ENCODE peak calls at places on chromosomes 2 and 18, in eight cellular contexts. Z, N, C, E, I, L, H and Y are unnamed samples.

GRCh38 chr18:71131918-71132317 is 843.1 kb downstream of the SOCS6 start:
- DNase-seq in H (no peak), L (no peak), I (no peak), N (no peak), E (no peak), Z (no peak), C (no peak), Y (no peak)

GRCh38 chr2:84925336-84925723 is 19.9 kb downstream of the TMSB10 start:
- DNase-seq in L (peak; percentile 50), H (no peak), E (no peak), I (no peak), N (no peak), Z (no peak), C (no peak), Y (no peak)

GRCh38 chr2:99504844-99505584 is 15.2 kb upstream of the REV1 start:
- DNase-seq in E (no peak), N (no peak), L (no peak), H (no peak), Z (no peak), C (no peak), I (no peak), Y (no peak)

GRCh38 chr2:235212501-235212900 is 260.7 kb downstream of the SH3BP4 start:
- DNase-seq in L (no peak), H (no peak), N (no peak), E (no peak), I (no peak), C (no peak), Z (no peak), Y (no peak)

GRCh38 chr2:10028988-10029874 is 14.1 kb upstream of the KLF11 start:
- DNase-seq in C (peak; percentile 88), N (no peak), L (no peak), Z (peak; percentile 49), I (peak; percentile 60), H (peak; percentile 94), E (peak; percentile 59), Y (peak; percentile 75)

GRCh38 chr2:219597552-219598307 is at the start of gene STK11IP:
- DNase-seq in I (peak; percentile 90), L (peak; percentile 99), E (peak; percentile 97), C (peak; percentile 97), H (peak; percentile 97), N (peak; percentile 96), Z (peak; percentile 98), Y (peak; percentile 98)

GRCh38 chr2:121080013-121080772 is 204.8 kb downstream of the TFCP2L1 start:
- DNase-seq in I (no peak), Z (peak; percentile 47), C (no peak), N (peak; percentile 34), L (no peak), E (peak; percentile 76), H (peak; percentile 70), Y (peak; percentile 52)

GRCh38 chr2:217832987-217833386 is 169.8 kb downstream of the TNS1 start:
- DNase-seq in C (peak; percentile 38), Z (no peak), I (no peak), L (no peak), E (no peak), N (no peak), H (no peak), Y (no peak)

GRCh38 chr2:1698188-1698945 is 45.9 kb downstream of the PXDN start:
- DNase-seq in N (no peak), I (no peak), C (no peak), E (no peak), L (no peak), H (no peak), Z (no peak), Y (peak; percentile 21)

GRCh38 chr18:46329736-46330246 is 225.6 kb downstream of the HAUS1 start:
- DNase-seq in I (no peak), N (no peak), L (no peak), E (no peak), Z (no peak), C (no peak), H (no peak), Y (no peak)

DNA sequence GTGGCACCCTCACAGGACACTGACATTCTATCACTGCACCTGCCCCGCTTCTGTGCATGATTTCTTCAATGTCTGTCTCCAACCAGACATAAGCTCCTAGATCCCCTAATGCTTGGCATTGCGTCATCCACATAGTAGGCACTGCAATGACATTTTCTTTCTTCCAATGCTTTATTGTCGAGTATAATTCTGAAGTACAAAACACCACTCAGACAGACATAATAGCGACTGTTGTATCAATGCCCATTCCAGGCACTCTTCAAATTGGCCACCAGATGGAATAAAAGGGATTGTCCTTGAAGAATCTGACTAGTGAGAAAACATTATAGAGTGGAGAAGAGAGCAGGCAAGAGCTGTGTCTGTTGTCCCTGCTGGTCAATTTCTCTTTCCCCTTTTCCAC is 89.0 kb downstream of the LPIN1 start:
- DNase-seq in H (no peak), L (no peak), C (no peak), I (no peak), E (no peak), N (no peak), Z (no peak), Y (peak; percentile 25)
- TF ChIP-seq CTCF in H (no peak), L (no peak), C (no peak), I (no peak), E (no peak), N (no peak), Z (peak; percentile 28), Y (peak; percentile 42)

DNA sequence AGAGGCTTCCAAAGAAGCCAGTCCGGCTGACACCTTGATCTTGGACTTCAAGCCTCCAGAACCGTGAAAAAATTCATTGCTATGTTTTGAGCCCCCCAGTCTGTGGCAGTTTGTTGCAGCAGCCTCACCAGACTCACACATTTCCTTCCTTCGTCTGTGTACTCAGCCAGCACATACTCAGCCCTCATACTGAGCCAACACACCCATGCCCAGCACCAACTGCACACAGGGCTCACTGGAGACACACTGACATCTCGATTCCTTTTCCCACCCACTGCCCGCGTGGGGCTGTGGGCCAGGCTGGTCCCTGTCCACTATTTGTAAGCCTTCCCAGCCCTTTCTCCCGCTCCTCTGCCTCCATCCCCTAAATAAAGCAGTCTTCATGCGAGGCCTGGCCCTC is 24.1 kb upstream of the NMUR1 start:
- DNase-seq in C (no peak), I (no peak), E (no peak), L (no peak), H (no peak), N (no peak), Z (no peak), Y (no peak)
- H3K4me3 ChIP-seq in C (peak overlapping the region; percentile 40), I (no peak overlapping the region), E (no peak overlapping the region), L (peak overlapping the region; percentile 21), H (no peak overlapping the region), N (peak overlapping the region; percentile 6), Z (no peak overlapping the region), Y (peak overlapping the region; percentile 11)

GRCh38 chr2:224062481-224063307 is 23.6 kb upstream of the SERPINE2 start:
- DNase-seq in N (no peak), C (no peak), E (no peak), L (no peak), Z (no peak), H (no peak), I (no peak), Y (no peak)
- TF ChIP-seq CTCF in N (no peak), C (no peak), E (peak; percentile 24), L (no peak), Z (no peak), H (no peak), I (no peak), Y (no peak)

GRCh38 chr18:45173327-45173726 is 441.9 kb upstream of the SLC14A2 start:
- DNase-seq in N (no peak), Z (no peak), H (no peak), I (no peak), L (no peak), E (no peak), C (no peak), Y (no peak)
- H3K4me3 ChIP-seq in N (no peak overlapping the region), Z (no peak overlapping the region), H (no peak overlapping the region), I (no peak overlapping the region), L (no peak overlapping the region), E (no peak overlapping the region), C (no peak overlapping the region), Y (no peak overlapping the region)

DNA sequence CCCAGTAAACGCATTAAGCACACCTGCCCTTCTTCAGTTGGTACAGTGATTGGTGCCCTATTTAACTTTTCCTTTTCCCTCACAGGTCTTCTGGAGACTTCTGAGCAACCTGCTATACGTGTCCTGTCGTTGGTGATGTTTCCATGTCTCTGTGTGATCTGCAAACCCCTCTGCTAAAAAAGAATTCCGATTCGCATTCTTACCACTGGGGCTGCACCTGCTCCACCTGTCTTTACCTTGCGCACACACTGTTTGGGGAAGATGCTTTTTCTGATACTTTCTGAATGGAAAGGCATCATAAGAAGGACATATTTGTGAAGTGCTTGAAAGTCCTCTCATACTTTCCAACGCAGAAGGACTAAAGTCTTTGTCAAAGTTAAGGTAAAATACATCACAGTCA is 323.9 kb upstream of the SOX11 start:
- DNase-seq in I (no peak), E (peak; percentile 20), Z (no peak), H (no peak), C (no peak), N (no peak), L (no peak), Y (no peak)
- TF ChIP-seq CTCF in I (no peak), E (peak; percentile 49), Z (no peak), H (no peak), C (no peak), N (no peak), L (no peak), Y (no peak)

GRCh38 chr2:73827018-73827417 is 1.7 kb upstream of the STAMBP start:
- DNase-seq in N (peak; percentile 51), E (no peak), Z (peak; percentile 59), I (no peak), C (no peak), H (peak; percentile 45), L (no peak), Y (peak; percentile 78)

GRCh38 chr2:73827660-73828388 is 937 bp upstream of the STAMBP start:
- DNase-seq in H (no peak), E (no peak), Z (no peak), I (no peak), C (no peak), N (no peak), L (no peak), Y (no peak)

GRCh38 chr2:73830871-73831401 is 2.2 kb downstream of the STAMBP start:
- DNase-seq in N (peak; percentile 91), I (peak; percentile 24), H (no peak), C (no peak), L (no peak), Z (peak; percentile 91), E (no peak), Y (peak; percentile 78)

GRCh38 chr2:73828818-73829570 is at the start of gene STAMBP:
- DNase-seq in I (peak; percentile 91), L (peak; percentile 97), E (peak; percentile 97), H (peak; percentile 98), N (peak; percentile 95), Z (peak; percentile 95), C (peak; percentile 97), Y (peak; percentile 98)

DNA sequence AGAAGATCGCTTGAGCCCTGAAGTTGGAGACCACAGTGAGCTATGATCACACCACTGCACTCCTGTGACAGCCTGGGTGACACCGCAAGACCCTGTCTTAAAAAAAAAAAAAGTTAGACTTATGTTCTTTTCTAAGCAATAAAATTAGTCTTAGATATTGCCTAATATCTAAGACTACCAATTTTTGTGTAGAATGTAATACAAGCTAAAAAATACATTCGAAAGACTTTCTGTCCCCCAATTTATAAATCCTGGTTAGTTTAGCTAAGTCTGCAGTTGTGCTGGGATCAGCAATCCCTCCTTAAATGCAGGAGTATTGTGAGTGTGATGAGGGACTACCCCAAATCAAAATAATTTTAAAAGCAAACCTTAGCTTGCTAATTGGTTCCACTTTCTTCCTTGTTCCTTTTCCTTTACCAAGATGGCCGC is 358 bp upstream of the STAMBP start:
- DNase-seq in N (no peak), E (no peak), H (no peak), L (no peak), C (no peak), I (no peak), Z (no peak), Y (no peak)
- H3K4me3 ChIP-seq in N (peak overlapping the region; percentile 65), E (peak overlapping the region; percentile 68), H (peak overlapping the region; percentile 62), L (peak overlapping the region; percentile 82), C (peak overlapping the region; percentile 69), I (peak overlapping the region; percentile 73), Z (peak overlapping the region; percentile 60), Y (peak overlapping the region; percentile 94)